ENCODE peak calls at places on chromosome 2, in eight cellular contexts. H, Z, S, K, W, P, D and U are unnamed samples.

GRCh38 chr2:35365859-35366258 is 989.7 kb upstream of the CRIM1 start:
- DNase-seq in P (no peak), S (no peak), D (no peak), K (no peak), H (no peak), Z (no peak), W (no peak), U (no peak)

GRCh38 chr2:60819155-60819862 is 62.1 kb upstream of the REL start:
- DNase-seq in P (peak; percentile 88), S (peak; percentile 66), W (no peak), D (peak; percentile 46), H (no peak), K (peak; percentile 96), Z (no peak), U (no peak)

GRCh38 chr2:120395686-120396518 is 50.0 kb downstream of the INHBB start:
- DNase-seq in W (no peak), S (no peak), H (no peak), D (no peak), Z (no peak), P (no peak), K (peak; percentile 24), U (no peak)

GRCh38 chr2:21633531-21634310 is 510.0 kb downstream of the TDRD15 start:
- DNase-seq in D (no peak), H (no peak), S (no peak), P (no peak), Z (no peak), K (no peak), W (no peak), U (no peak)

GRCh38 chr2:206611736-206612135 is 30.6 kb upstream of the FAM237A start:
- DNase-seq in D (no peak), Z (no peak), W (no peak), K (no peak), S (no peak), P (no peak), H (no peak), U (peak; percentile 55)

GRCh38 chr2:101630224-101630949 is 67.1 kb upstream of the MAP4K4 start:
- DNase-seq in P (no peak), H (no peak), S (no peak), Z (no peak), K (no peak), D (no peak), W (no peak), U (no peak)

GRCh38 chr2:241882090-241882625 is 12.6 kb downstream of the RTP5 start:
- DNase-seq in S (peak; percentile 67), H (peak; percentile 46), Z (no peak), W (no peak), P (no peak), D (peak; percentile 67), K (no peak), U (peak; percentile 59)

GRCh38 chr2:1553671-1554295 is 140.5 kb downstream of the TPO start:
- DNase-seq in H (no peak), K (no peak), D (no peak), P (no peak), Z (no peak), W (peak; percentile 88), S (no peak), U (no peak)

GRCh38 chr2:240449764-240450531 is 14.5 kb downstream of the GPC1 start:
- DNase-seq in H (no peak), P (no peak), W (peak; percentile 38), Z (no peak), S (peak; percentile 12), K (no peak), D (no peak), U (peak; percentile 30)

GRCh38 chr2:226490172-226490571 is 309.4 kb downstream of the IRS1 start:
- DNase-seq in H (no peak), K (no peak), P (no peak), D (no peak), W (peak; percentile 59), Z (no peak), S (no peak), U (no peak)

GRCh38 chr2:238484522-238485452 is 58.1 kb downstream of the ASB1 start:
- DNase-seq in S (no peak), W (no peak), Z (no peak), K (no peak), H (no peak), D (no peak), P (no peak), U (no peak)

GRCh38 chr2:202221873-202222272 is 16.5 kb downstream of the SUMO1 start:
- DNase-seq in W (peak; percentile 56), K (no peak), H (no peak), D (no peak), S (no peak), P (no peak), Z (no peak), U (no peak)

GRCh38 chr2:59888015-59888414 is 665.4 kb downstream of the BCL11A start:
- DNase-seq in W (no peak), Z (no peak), P (peak; percentile 73), H (no peak), K (peak; percentile 53), S (no peak), D (peak; percentile 2), U (no peak)

GRCh38 chr2:146634256-146635068 is 1210.4 kb upstream of the ACVR2A start:
- DNase-seq in P (no peak), Z (no peak), D (no peak), K (no peak), W (peak; percentile 81), S (no peak), H (no peak), U (no peak)

GRCh38 chr2:190382851-190383250 is 25.3 kb upstream of the MFSD6 start:
- DNase-seq in P (no peak), Z (peak; percentile 66), H (peak; percentile 26), S (no peak), W (peak; percentile 41), D (peak; percentile 76), K (peak; percentile 59), U (peak; percentile 11)

GRCh38 chr2:151967829-151968722 is 130.8 kb downstream of the CACNB4 start:
- DNase-seq in Z (no peak), W (no peak), K (no peak), H (no peak), D (no peak), S (no peak), P (no peak), U (no peak)

GRCh38 chr2:40373093-40373492 is 78.8 kb downstream of the SLC8A1 start:
- DNase-seq in S (no peak), W (no peak), P (no peak), Z (no peak), D (no peak), H (no peak), K (no peak), U (no peak)

GRCh38 chr2:115234707-115235106 is 792.3 kb downstream of the DPP10 start:
- DNase-seq in Z (no peak), H (no peak), D (no peak), K (no peak), W (no peak), S (no peak), P (no peak), U (peak; percentile 75)

GRCh38 chr2:101829429-101829828 is 131.9 kb downstream of the MAP4K4 start:
- DNase-seq in K (no peak), H (no peak), D (no peak), Z (no peak), P (no peak), S (no peak), W (no peak), U (no peak)

GRCh38 chr2:118312963-118313756 is 224.9 kb downstream of the INSIG2 start:
- DNase-seq in K (no peak), D (no peak), H (no peak), Z (no peak), S (no peak), P (no peak), W (no peak), U (peak; percentile 15)

GRCh38 chr2:20241973-20242726 is 17.2 kb upstream of the SDC1 start:
- DNase-seq in D (no peak), H (no peak), Z (no peak), S (no peak), K (no peak), W (no peak), P (no peak), U (no peak)

GRCh38 chr2:157460384-157460837 is 16.5 kb upstream of the CYTIP start:
- DNase-seq in P (no peak), H (no peak), D (no peak), W (no peak), K (no peak), S (no peak), Z (no peak), U (no peak)

GRCh38 chr2:8586397-8587051 is 95.3 kb upstream of the ID2 start:
- DNase-seq in Z (no peak), S (no peak), D (no peak), K (no peak), H (no peak), P (no peak), W (no peak), U (no peak)
- H3K4me1 ChIP-seq in Z (no peaks in the 10 kb centered on the region), S (no peaks in the 10 kb centered on the region), D (peaks cover 15% of the 10 kb centered on the region), K (peaks cover 23% of the 10 kb centered on the region), H (peaks cover 16% of the 10 kb centered on the region), P (peaks cover 27% of the 10 kb centered on the region), W (no peaks in the 10 kb centered on the region), U (peaks cover 11% of the 10 kb centered on the region)

GRCh38 chr2:24469148-24469547 is 21.9 kb upstream of the NCOA1 start:
- DNase-seq in P (no peak), W (no peak), H (no peak), D (no peak), K (no peak), S (no peak), Z (no peak), U (no peak)
- H3K36me3 ChIP-seq in P (no peaks in the 10 kb centered on the region), W (no peaks in the 10 kb centered on the region), H (no peaks in the 10 kb centered on the region), D (no peaks in the 10 kb centered on the region), K (no peaks in the 10 kb centered on the region), S (no peaks in the 10 kb centered on the region), Z (no peaks in the 10 kb centered on the region), U (no peaks in the 10 kb centered on the region)

DNA sequence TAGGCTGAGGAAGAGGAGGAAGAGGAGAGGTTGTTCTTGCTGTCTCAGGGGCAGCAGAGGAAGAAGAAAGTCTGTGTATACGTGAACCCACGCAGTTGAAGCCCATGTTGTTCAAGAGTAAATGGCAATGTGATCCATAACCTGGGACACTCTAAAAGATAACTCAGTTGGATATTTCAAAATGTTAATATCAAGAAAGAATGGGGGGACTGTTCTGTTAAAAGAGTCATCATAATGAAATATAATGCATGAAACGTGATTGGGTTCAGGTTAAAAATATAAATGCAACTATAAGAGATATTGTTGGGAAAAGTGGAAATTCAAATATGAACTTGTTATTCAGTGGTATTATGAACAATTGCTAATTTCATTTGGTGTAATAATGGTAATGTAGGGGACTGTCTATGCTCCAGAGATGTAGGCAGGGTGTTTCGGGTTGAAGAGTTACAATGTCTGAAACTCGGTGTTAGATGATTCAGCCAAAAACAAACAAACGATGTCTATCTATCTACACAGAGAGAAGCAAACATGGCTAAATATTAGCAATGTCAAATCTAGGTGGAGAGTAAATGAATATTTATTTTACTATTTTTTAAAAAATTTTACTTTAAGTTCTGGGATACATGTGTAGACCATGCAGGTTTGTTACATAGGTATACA is 21.1 kb upstream of the POLE4 start:
- DNase-seq in Z (no peak), S (no peak), K (no peak), W (no peak), D (no peak), P (no peak), H (no peak), U (no peak)
- H3K4me1 ChIP-seq in Z (no peaks in the 10 kb centered on the region), S (no peaks in the 10 kb centered on the region), K (no peaks in the 10 kb centered on the region), W (no peaks in the 10 kb centered on the region), D (no peaks in the 10 kb centered on the region), P (no peaks in the 10 kb centered on the region), H (no peaks in the 10 kb centered on the region), U (peaks cover 6% of the 10 kb centered on the region)

DNA sequence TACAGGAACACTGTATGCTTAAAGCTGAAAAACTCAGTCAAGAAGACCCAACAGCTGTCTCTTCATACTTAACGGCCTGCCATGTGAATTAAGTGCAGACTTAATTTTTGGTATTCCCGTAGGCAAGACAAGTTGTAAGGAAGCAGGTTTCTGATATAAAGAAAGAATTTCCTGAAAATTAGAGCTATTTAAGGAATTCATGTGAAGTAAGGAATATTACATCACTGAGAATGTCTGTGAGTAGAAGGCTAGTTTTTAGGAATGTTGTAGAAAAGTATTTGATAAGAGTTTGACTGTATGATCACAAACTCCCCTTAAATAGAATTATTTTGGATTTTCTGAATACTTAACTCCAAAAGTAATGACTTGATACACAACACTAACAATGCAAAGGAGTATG is 51.0 kb downstream of the WDR33 start:
- DNase-seq in H (no peak), W (peak; percentile 37), Z (no peak), S (no peak), D (no peak), K (no peak), P (no peak), U (no peak)
- H3K36me3 ChIP-seq in H (no peaks in the 10 kb centered on the region), W (peaks cover 10% of the 10 kb centered on the region), Z (peaks cover 28% of the 10 kb centered on the region), S (peaks cover 3% of the 10 kb centered on the region), D (peaks cover 15% of the 10 kb centered on the region), K (peaks cover 34% of the 10 kb centered on the region), P (peaks cover 26% of the 10 kb centered on the region), U (peaks cover 56% of the 10 kb centered on the region)